ENCODE peak calls at places on chromosomes 6 and 20, in four cellular contexts. T, Z, Y and G are unnamed samples.
A peak's percentile ranks its signal among the peaks of the same experiment; 100 is the strongest.

GRCh38 chr20:16459019-16459700 is 114.1 kb downstream of the KIF16B start:
- DNase-seq in T (peak; percentile 85), Z (peak; percentile 79), Y (no peak), G (peak; percentile 54)

GRCh38 chr6:10759312-10759839 is 11.8 kb downstream of the TMEM14B start:
- DNase-seq in T (peak; percentile 96), Z (peak; percentile 89), Y (peak; percentile 34), G (peak; percentile 85)

GRCh38 chr20:35226775-35227681 is 538 bp downstream of the MMP24 start:
- DNase-seq in T (peak; percentile 34), Z (peak; percentile 26), Y (peak; percentile 90), G (peak; percentile 56)

GRCh38 chr20:661474-662288 is 8.7 kb upstream of the SRXN1 start:
- DNase-seq in T (no peak), Z (no peak), Y (peak; percentile 49), G (no peak)

GRCh38 chr6:33815854-33816253 is 12.1 kb upstream of the MLN start:
- DNase-seq in T (no peak), Z (no peak), Y (peak; percentile 78), G (peak; percentile 29)

GRCh38 chr6:43368517-43369160 is 808 bp downstream of the ZNF318 start:
- DNase-seq in T (peak; percentile 37), Z (peak; percentile 34), Y (peak; percentile 89), G (peak; percentile 74)

GRCh38 chr6:90459225-90459758 is 127.6 kb downstream of the MAP3K7 start:
- DNase-seq in T (no peak), Z (no peak), Y (no peak), G (no peak)

GRCh38 chr6:75204959-75205775 is 686 bp downstream of the COL12A1 start:
- DNase-seq in T (peak; percentile 82), Z (peak; percentile 85), Y (peak; percentile 60), G (peak; percentile 80)

GRCh38 chr20:41748756-41749582 is 130.8 kb upstream of the CHD6 start:
- DNase-seq in T (no peak), Z (no peak), Y (no peak), G (no peak)

GRCh38 chr20:1773816-1774215 is 116.2 kb upstream of the SIRPG start:
- DNase-seq in T (no peak), Z (no peak), Y (no peak), G (no peak)

GRCh38 chr6:24910850-24911712 is 24.7 kb downstream of the RIPOR2 start:
- DNase-seq in T (peak; percentile 65), Z (peak; percentile 47), Y (peak; percentile 91), G (peak; percentile 57)

GRCh38 chr6:134381926-134382325 is 64.0 kb upstream of the SGK1 start:
- DNase-seq in T (no peak), Z (no peak), Y (no peak), G (no peak)

GRCh38 chr6:151430886-151431285 is 21.0 kb downstream of the RMND1 start:
- DNase-seq in T (no peak), Z (no peak), Y (peak; percentile 75), G (no peak)

GRCh38 chr6:30091577-30092381 is 16.2 kb upstream of the RNF39 start:
- DNase-seq in T (peak; percentile 59), Z (peak; percentile 51), Y (no peak), G (peak; percentile 69)

GRCh38 chr6:89359561-89359960 is 7.0 kb upstream of the UBE2J1 start:
- DNase-seq in T (no peak), Z (no peak), Y (peak; percentile 72), G (no peak)

GRCh38 chr6:89205819-89206218 is 11.3 kb downstream of the GABRR1 start:
- DNase-seq in T (no peak), Z (no peak), Y (no peak), G (no peak)

GRCh38 chr20:35273449-35274171 is 4.3 kb downstream of the MMP24OS start:
- DNase-seq in T (no peak), Z (no peak), Y (peak; percentile 51), G (no peak)

GRCh38 chr6:122621638-122622037 is 11.4 kb downstream of the PKIB start:
- DNase-seq in T (no peak), Z (no peak), Y (no peak), G (no peak)

GRCh38 chr6:87806098-87806497 is 104.1 kb upstream of the AKIRIN2 start:
- DNase-seq in T (no peak), Z (no peak), Y (no peak), G (no peak)

GRCh38 chr6:20840675-20841074 is 306.4 kb downstream of the CDKAL1 start:
- DNase-seq in T (peak; percentile 65), Z (peak; percentile 90), Y (no peak), G (peak; percentile 29)

GRCh38 chr6:34608321-34609091 is 52.4 kb upstream of the SPDEF start:
- DNase-seq in T (peak; percentile 61), Z (no peak), Y (no peak), G (no peak)

GRCh38 chr6:91449539-91449938 is 862.7 kb upstream of the MAP3K7 start:
- DNase-seq in T (peak; percentile 70), Z (peak; percentile 14), Y (no peak), G (peak; percentile 57)

GRCh38 chr20:32240220-32240619 is 32.5 kb downstream of the POFUT1 start:
- DNase-seq in T (no peak), Z (no peak), Y (peak; percentile 10), G (no peak)

GRCh38 chr6:53240139-53240538 is 91.5 kb upstream of the GCM1 start:
- DNase-seq in T (no peak), Z (no peak), Y (no peak), G (no peak)

GRCh38 chr6:37717836-37718251 is 20.2 kb upstream of the MDGA1 start:
- DNase-seq in T (peak; percentile 83), Z (peak; percentile 83), Y (no peak), G (no peak)

GRCh38 chr6:50007821-50008220 is 14.0 kb downstream of the DEFB110 start:
- DNase-seq in T (peak; percentile 57), Z (peak; percentile 17), Y (no peak), G (no peak)

GRCh38 chr20:53503517-53503919 is 90.1 kb downstream of the ZNF217 start:
- DNase-seq in T (no peak), Z (no peak), Y (no peak), G (no peak)
- H2AFZ ChIP-seq in T (no peak overlapping the region), Z (no peak overlapping the region), Y (peak overlapping the region; percentile 57), G (no peak overlapping the region)

DNA sequence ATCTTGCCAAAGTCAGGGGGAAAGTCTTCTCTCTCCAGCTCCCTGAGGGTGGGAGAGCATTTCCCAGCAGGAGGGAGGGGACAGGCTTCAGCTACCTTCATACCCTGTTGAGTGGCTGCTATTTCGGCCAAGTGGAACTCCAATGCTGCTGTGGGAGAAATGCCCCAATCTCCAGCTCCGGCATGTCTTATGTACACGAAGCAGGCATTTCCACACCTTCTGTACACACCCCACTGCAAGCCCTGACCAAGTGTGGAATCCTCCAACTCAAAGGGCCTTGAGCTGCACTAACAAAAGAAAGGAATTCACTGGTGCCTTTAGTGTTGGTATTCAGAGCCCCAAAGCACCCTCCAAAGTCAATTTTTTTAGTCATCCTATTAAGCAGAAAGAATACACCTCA is 313.6 kb upstream of the NT5E start:
- DNase-seq in T (no peak), Z (no peak), Y (peak; percentile 13), G (no peak)
- H2AFZ ChIP-seq in T (no peak overlapping the region), Z (no peak overlapping the region), Y (no peak overlapping the region), G (no peak overlapping the region)

GRCh38 chr20:29750268-29750899 is 1507.1 kb upstream of the DEFB115 start:
- DNase-seq in T (no peak), Z (no peak), Y (no peak), G (no peak)
- H2AFZ ChIP-seq in T (no peak overlapping the region), Z (no peak overlapping the region), Y (no peak overlapping the region), G (no peak overlapping the region)

DNA sequence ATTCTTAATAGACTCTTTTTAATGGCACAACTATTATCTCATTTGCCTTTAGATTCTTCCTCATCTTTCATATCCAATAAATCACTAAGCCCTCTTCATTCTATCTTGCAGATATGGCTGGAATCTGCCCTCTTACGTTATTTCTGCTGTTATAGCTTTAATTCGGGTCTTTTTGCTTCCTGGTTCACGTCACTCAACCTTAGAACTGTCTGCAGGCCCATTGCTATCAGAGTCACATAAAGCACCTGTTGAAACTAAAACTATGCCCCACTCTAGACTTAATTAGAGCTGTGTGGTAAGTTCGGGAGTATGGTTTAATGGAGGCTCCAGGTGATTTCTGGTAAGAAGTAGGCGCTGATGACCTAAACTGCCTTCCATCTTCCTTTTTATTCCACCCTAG is 988 bp downstream of the QRSL1 start:
- DNase-seq in T (no peak), Z (no peak), Y (no peak), G (no peak)
- H2AFZ ChIP-seq in T (no peak overlapping the region), Z (no peak overlapping the region), Y (no peak overlapping the region), G (no peak overlapping the region)

GRCh38 chr6:32415521-32416019 is 8.6 kb upstream of the BTNL2 start:
- DNase-seq in T (peak; percentile 58), Z (peak; percentile 41), Y (peak; percentile 86), G (peak; percentile 74)
- H2AFZ ChIP-seq in T (peak overlapping the region; percentile 77), Z (no peak overlapping the region), Y (peak overlapping the region; percentile 52), G (no peak overlapping the region)

GRCh38 chr6:135739288-135739687 is 112.2 kb upstream of the PDE7B start:
- DNase-seq in T (peak; percentile 95), Z (peak; percentile 100), Y (no peak), G (peak; percentile 42)
- H2AFZ ChIP-seq in T (peak overlapping the region; percentile 89), Z (no peak overlapping the region), Y (no peak overlapping the region), G (no peak overlapping the region)

DNA sequence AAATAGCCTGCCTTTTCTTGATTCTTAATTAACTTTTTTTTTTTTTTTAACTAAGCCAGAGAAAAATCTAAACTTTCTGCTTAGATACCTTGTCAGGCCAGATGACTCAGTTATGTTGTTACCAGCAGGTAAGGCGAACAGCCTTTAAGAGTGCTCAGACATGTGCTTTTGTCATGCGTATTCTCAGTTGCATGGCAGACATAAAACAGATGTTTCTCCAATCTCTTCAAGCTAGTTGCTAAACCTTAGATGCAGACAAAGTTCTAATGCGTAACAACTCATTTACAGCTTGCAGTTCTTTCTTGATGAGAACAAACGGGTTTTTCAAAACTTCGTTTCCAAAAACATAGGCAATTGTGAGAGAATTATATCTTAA is 49.7 kb upstream of the GFRAL start:
- DNase-seq in T (no peak), Z (no peak), Y (no peak), G (peak; percentile 54)
- H2AFZ ChIP-seq in T (no peak overlapping the region), Z (no peak overlapping the region), Y (peak overlapping the region; percentile 80), G (no peak overlapping the region)

GRCh38 chr6:109383438-109383940 is 1.2 kb upstream of the CD164 start:
- DNase-seq in T (no peak), Z (no peak), Y (no peak), G (peak; percentile 56)
- H2AFZ ChIP-seq in T (peak overlapping the region; percentile 26), Z (no peak overlapping the region), Y (peak overlapping the region; percentile 80), G (no peak overlapping the region)

DNA sequence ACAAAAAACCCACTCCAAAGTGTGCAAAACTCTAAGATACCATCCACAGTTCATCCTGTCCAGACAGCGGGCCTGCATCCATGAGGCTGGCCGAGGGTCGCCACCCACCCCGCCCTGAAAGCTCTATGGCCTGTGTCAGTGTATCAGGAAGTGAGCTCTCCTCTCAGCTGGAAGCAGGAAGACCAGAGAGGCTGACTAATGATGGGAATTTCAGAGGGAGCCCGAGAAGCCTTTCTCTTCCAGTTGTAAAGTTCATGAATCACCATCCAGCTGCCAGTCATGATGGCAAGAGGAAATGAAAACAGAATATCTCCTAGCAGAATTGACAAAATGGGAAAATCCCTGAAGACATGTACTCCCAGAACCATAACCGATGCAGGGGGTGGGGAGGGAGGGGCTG is 109.6 kb upstream of the RPS6KA2 start:
- DNase-seq in T (peak; percentile 59), Z (peak; percentile 77), Y (no peak), G (peak; percentile 80)
- H2AFZ ChIP-seq in T (peak overlapping the region; percentile 13), Z (peak overlapping the region; percentile 28), Y (no peak overlapping the region), G (peak overlapping the region; percentile 47)